ENCODE peak calls at places on chromosome 10, in ten cellular contexts. One of them, this sample, is unnamed.

GRCh38 chr10:104642311-104643022 is 1.4 kb downstream of the SORCS3 start:
- DNase-seq in fibroblast of pulmonary artery: no peak
- DNase-seq in iPS-NIHi11: peak; percentile 78
- DNase-seq in NCI-H1105: peak; percentile 75
- DNase-seq in NCI-H226: no peak
- DNase-seq in cardiac fibroblast: no peak
- DNase-seq in CD8-positive, alpha-beta memory T cell: no peak
- DNase-seq in activated CD4-positive, alpha-beta T cell treated with anti-CD3 and anti-CD28 coated beads for 24 hours: no peak
- DNase-seq in Calu3: no peak
- DNase-seq in activated naive CD4-positive, alpha-beta T cell treated with anti-CD3 and anti-CD28 coated beads, Interleukin-2, amount 50 U/mL, for 16 hours: no peak
- DNase-seq in this sample: no peak

GRCh38 chr10:79052311-79053080 is 16.3 kb upstream of the ZMIZ1 start:
- DNase-seq in fibroblast of pulmonary artery: peak; percentile 12
- DNase-seq in iPS-NIHi11: peak; percentile 79
- DNase-seq in NCI-H1105: peak; percentile 20
- DNase-seq in NCI-H226: no peak
- DNase-seq in cardiac fibroblast: peak; percentile 17
- DNase-seq in CD8-positive, alpha-beta memory T cell: no peak
- DNase-seq in activated CD4-positive, alpha-beta T cell treated with anti-CD3 and anti-CD28 coated beads for 24 hours: no peak
- DNase-seq in Calu3: no peak
- DNase-seq in activated naive CD4-positive, alpha-beta T cell treated with anti-CD3 and anti-CD28 coated beads, Interleukin-2, amount 50 U/mL, for 16 hours: peak; percentile 52
- DNase-seq in this sample: no peak

GRCh38 chr10:101694056-101694673 is 805 bp downstream of the FBXW4 start:
- DNase-seq in fibroblast of pulmonary artery: peak; percentile 46
- DNase-seq in iPS-NIHi11: peak; percentile 83
- DNase-seq in NCI-H1105: no peak
- DNase-seq in NCI-H226: peak; percentile 48
- DNase-seq in cardiac fibroblast: peak; percentile 64
- DNase-seq in CD8-positive, alpha-beta memory T cell: peak; percentile 70
- DNase-seq in activated CD4-positive, alpha-beta T cell treated with anti-CD3 and anti-CD28 coated beads for 24 hours: peak; percentile 46
- DNase-seq in Calu3: peak; percentile 57
- DNase-seq in activated naive CD4-positive, alpha-beta T cell treated with anti-CD3 and anti-CD28 coated beads, Interleukin-2, amount 50 U/mL, for 16 hours: peak; percentile 63
- DNase-seq in this sample: no peak

GRCh38 chr10:131618587-131619267 is 282.1 kb upstream of the PPP2R2D start:
- DNase-seq in fibroblast of pulmonary artery: no peak
- DNase-seq in iPS-NIHi11: peak; percentile 39
- DNase-seq in NCI-H1105: no peak
- DNase-seq in NCI-H226: no peak
- DNase-seq in cardiac fibroblast: no peak
- DNase-seq in CD8-positive, alpha-beta memory T cell: no peak
- DNase-seq in activated CD4-positive, alpha-beta T cell treated with anti-CD3 and anti-CD28 coated beads for 24 hours: no peak
- DNase-seq in Calu3: no peak
- DNase-seq in activated naive CD4-positive, alpha-beta T cell treated with anti-CD3 and anti-CD28 coated beads, Interleukin-2, amount 50 U/mL, for 16 hours: no peak
- DNase-seq in this sample: no peak

GRCh38 chr10:3264178-3264867 is 91.7 kb upstream of the PITRM1 start:
- DNase-seq in fibroblast of pulmonary artery: no peak
- DNase-seq in iPS-NIHi11: no peak
- DNase-seq in NCI-H1105: no peak
- DNase-seq in NCI-H226: no peak
- DNase-seq in cardiac fibroblast: no peak
- DNase-seq in CD8-positive, alpha-beta memory T cell: no peak
- DNase-seq in activated CD4-positive, alpha-beta T cell treated with anti-CD3 and anti-CD28 coated beads for 24 hours: no peak
- DNase-seq in Calu3: no peak
- DNase-seq in activated naive CD4-positive, alpha-beta T cell treated with anti-CD3 and anti-CD28 coated beads, Interleukin-2, amount 50 U/mL, for 16 hours: no peak
- DNase-seq in this sample: no peak

GRCh38 chr10:23147035-23147434 is 45.1 kb upstream of the PTF1A start:
- DNase-seq in fibroblast of pulmonary artery: no peak
- DNase-seq in iPS-NIHi11: no peak
- DNase-seq in NCI-H1105: no peak
- DNase-seq in NCI-H226: no peak
- DNase-seq in cardiac fibroblast: no peak
- DNase-seq in CD8-positive, alpha-beta memory T cell: no peak
- DNase-seq in activated CD4-positive, alpha-beta T cell treated with anti-CD3 and anti-CD28 coated beads for 24 hours: no peak
- DNase-seq in Calu3: no peak
- DNase-seq in activated naive CD4-positive, alpha-beta T cell treated with anti-CD3 and anti-CD28 coated beads, Interleukin-2, amount 50 U/mL, for 16 hours: no peak
- DNase-seq in this sample: no peak

GRCh38 chr10:128688154-128688553 is 561.9 kb upstream of the MKI67 start:
- DNase-seq in fibroblast of pulmonary artery: no peak
- DNase-seq in iPS-NIHi11: no peak
- DNase-seq in NCI-H1105: no peak
- DNase-seq in NCI-H226: no peak
- DNase-seq in cardiac fibroblast: no peak
- DNase-seq in CD8-positive, alpha-beta memory T cell: no peak
- DNase-seq in activated CD4-positive, alpha-beta T cell treated with anti-CD3 and anti-CD28 coated beads for 24 hours: no peak
- DNase-seq in Calu3: no peak
- DNase-seq in activated naive CD4-positive, alpha-beta T cell treated with anti-CD3 and anti-CD28 coated beads, Interleukin-2, amount 50 U/mL, for 16 hours: no peak
- DNase-seq in this sample: no peak

GRCh38 chr10:103458720-103459119 is at the start of gene CALHM1:
- DNase-seq in fibroblast of pulmonary artery: no peak
- DNase-seq in iPS-NIHi11: peak; percentile 93
- DNase-seq in NCI-H1105: peak; percentile 6
- DNase-seq in NCI-H226: peak; percentile 55
- DNase-seq in cardiac fibroblast: no peak
- DNase-seq in CD8-positive, alpha-beta memory T cell: no peak
- DNase-seq in activated CD4-positive, alpha-beta T cell treated with anti-CD3 and anti-CD28 coated beads for 24 hours: no peak
- DNase-seq in Calu3: no peak
- DNase-seq in activated naive CD4-positive, alpha-beta T cell treated with anti-CD3 and anti-CD28 coated beads, Interleukin-2, amount 50 U/mL, for 16 hours: no peak
- DNase-seq in this sample: no peak

GRCh38 chr10:86267286-86268195 is 99.1 kb downstream of the GRID1 start:
- DNase-seq in fibroblast of pulmonary artery: no peak
- DNase-seq in iPS-NIHi11: no peak
- DNase-seq in NCI-H1105: no peak
- DNase-seq in NCI-H226: no peak
- DNase-seq in cardiac fibroblast: no peak
- DNase-seq in CD8-positive, alpha-beta memory T cell: no peak
- DNase-seq in activated CD4-positive, alpha-beta T cell treated with anti-CD3 and anti-CD28 coated beads for 24 hours: no peak
- DNase-seq in Calu3: no peak
- DNase-seq in activated naive CD4-positive, alpha-beta T cell treated with anti-CD3 and anti-CD28 coated beads, Interleukin-2, amount 50 U/mL, for 16 hours: no peak
- DNase-seq in this sample: no peak

GRCh38 chr10:51156913-51157312 is 82.6 kb downstream of the PRKG1 start:
- DNase-seq in fibroblast of pulmonary artery: peak; percentile 46
- DNase-seq in iPS-NIHi11: no peak
- DNase-seq in NCI-H1105: no peak
- DNase-seq in NCI-H226: no peak
- DNase-seq in cardiac fibroblast: peak; percentile 57
- DNase-seq in CD8-positive, alpha-beta memory T cell: no peak
- DNase-seq in activated CD4-positive, alpha-beta T cell treated with anti-CD3 and anti-CD28 coated beads for 24 hours: no peak
- DNase-seq in Calu3: no peak
- DNase-seq in activated naive CD4-positive, alpha-beta T cell treated with anti-CD3 and anti-CD28 coated beads, Interleukin-2, amount 50 U/mL, for 16 hours: no peak
- DNase-seq in this sample: no peak

GRCh38 chr10:71777213-71777985 is 4.1 kb upstream of the VSIR start:
- DNase-seq in fibroblast of pulmonary artery: no peak
- DNase-seq in iPS-NIHi11: no peak
- DNase-seq in NCI-H1105: no peak
- DNase-seq in NCI-H226: no peak
- DNase-seq in cardiac fibroblast: no peak
- DNase-seq in CD8-positive, alpha-beta memory T cell: no peak
- DNase-seq in activated CD4-positive, alpha-beta T cell treated with anti-CD3 and anti-CD28 coated beads for 24 hours: no peak
- DNase-seq in Calu3: no peak
- DNase-seq in activated naive CD4-positive, alpha-beta T cell treated with anti-CD3 and anti-CD28 coated beads, Interleukin-2, amount 50 U/mL, for 16 hours: no peak
- DNase-seq in this sample: no peak

GRCh38 chr10:95181731-95182130 is 12.3 kb upstream of the ACSM6 start:
- DNase-seq in fibroblast of pulmonary artery: peak; percentile 5
- DNase-seq in iPS-NIHi11: no peak
- DNase-seq in NCI-H1105: no peak
- DNase-seq in NCI-H226: no peak
- DNase-seq in cardiac fibroblast: no peak
- DNase-seq in CD8-positive, alpha-beta memory T cell: no peak
- DNase-seq in activated CD4-positive, alpha-beta T cell treated with anti-CD3 and anti-CD28 coated beads for 24 hours: no peak
- DNase-seq in Calu3: no peak
- DNase-seq in activated naive CD4-positive, alpha-beta T cell treated with anti-CD3 and anti-CD28 coated beads, Interleukin-2, amount 50 U/mL, for 16 hours: no peak
- DNase-seq in this sample: no peak

GRCh38 chr10:67971311-67971710 is 86.9 kb downstream of the SIRT1 start:
- DNase-seq in fibroblast of pulmonary artery: peak; percentile 7
- DNase-seq in iPS-NIHi11: no peak
- DNase-seq in NCI-H1105: no peak
- DNase-seq in NCI-H226: no peak
- DNase-seq in cardiac fibroblast: peak; percentile 4
- DNase-seq in CD8-positive, alpha-beta memory T cell: no peak
- DNase-seq in activated CD4-positive, alpha-beta T cell treated with anti-CD3 and anti-CD28 coated beads for 24 hours: no peak
- DNase-seq in Calu3: no peak
- DNase-seq in activated naive CD4-positive, alpha-beta T cell treated with anti-CD3 and anti-CD28 coated beads, Interleukin-2, amount 50 U/mL, for 16 hours: no peak
- DNase-seq in this sample: no peak

GRCh38 chr10:3125527-3126170 is 46.9 kb downstream of the PITRM1 start:
- DNase-seq in fibroblast of pulmonary artery: no peak
- DNase-seq in iPS-NIHi11: no peak
- DNase-seq in NCI-H1105: no peak
- DNase-seq in NCI-H226: no peak
- DNase-seq in cardiac fibroblast: no peak
- DNase-seq in CD8-positive, alpha-beta memory T cell: no peak
- DNase-seq in activated CD4-positive, alpha-beta T cell treated with anti-CD3 and anti-CD28 coated beads for 24 hours: no peak
- DNase-seq in Calu3: no peak
- DNase-seq in activated naive CD4-positive, alpha-beta T cell treated with anti-CD3 and anti-CD28 coated beads, Interleukin-2, amount 50 U/mL, for 16 hours: no peak
- DNase-seq in this sample: no peak